ENCODE peak calls at places on chromosomes 3 and 15, in five cellular contexts. K is stimulated activated CD8-positive, alpha-beta memory T cell treated with anti-CD3 and anti-CD28 coated beads, Interleukin-15, amount 100 ng/mL, for 1 hour; N is foreskin fibroblast; D is smooth muscle cell of the brain vasculature; Z is activated CD8-positive, alpha-beta memory T cell treated with anti-CD3 and anti-CD28 coated beads for 1 hour. G is an unnamed sample.

GRCh38 chr15:99142562-99142961 is 37.7 kb downstream of the SYNM start:
- DNase-seq in K (no peak), N (no peak), D (no peak), Z (no peak), G (no peak)

GRCh38 chr15:99555089-99555488 is 10.7 kb upstream of the MEF2A start:
- DNase-seq in K (no peak), N (peak), D (no peak), Z (no peak), G (no peak)

GRCh38 chr3:105580551-105580950 is 213.8 kb downstream of the ALCAM start:
- DNase-seq in K (no peak), N (no peak), D (no peak), Z (no peak), G (no peak)

GRCh38 chr15:93308026-93308670 is 219.1 kb upstream of the RGMA start:
- DNase-seq in K (no peak), N (no peak), D (no peak), Z (no peak), G (no peak)

GRCh38 chr3:39460677-39461076 is 6.8 kb upstream of the MOBP start:
- DNase-seq in K (no peak), N (no peak), D (no peak), Z (no peak), G (no peak)

GRCh38 chr3:27326211-27326948 is 42.8 kb downstream of the NEK10 start:
- DNase-seq in K (no peak), N (peak), D (peak), Z (no peak), G (no peak)

GRCh38 chr3:180063783-180064182 is 27.0 kb upstream of the PEX5L start:
- DNase-seq in K (no peak), N (no peak), D (no peak), Z (no peak), G (no peak)

GRCh38 chr15:25136119-25136518 is 181.3 kb downstream of the SNRPN start:
- DNase-seq in K (no peak), N (peak), D (no peak), Z (no peak), G (no peak)

GRCh38 chr15:71485094-71485693 is 325.2 kb upstream of the NR2E3 start:
- DNase-seq in K (no peak), N (no peak), D (no peak), Z (no peak), G (no peak)

GRCh38 chr15:74156018-74156417 is 17.5 kb upstream of the ISLR start:
- DNase-seq in K (no peak), N (no peak), D (no peak), Z (no peak), G (no peak)

GRCh38 chr3:184568918-184569829 is 7.6 kb downstream of the EPHB3 start:
- DNase-seq in K (no peak), N (peak), D (peak), Z (no peak), G (no peak)

GRCh38 chr15:38714309-38715072 is 149.9 kb upstream of the RASGRP1 start:
- DNase-seq in K (no peak), N (peak), D (peak), Z (no peak), G (no peak)

GRCh38 chr3:115062009-115062408 is 85.1 kb downstream of the ZBTB20 start:
- DNase-seq in K (no peak), N (peak), D (no peak), Z (no peak), G (no peak)

GRCh38 chr3:152307829-152308474 is 39.2 kb downstream of the MBNL1 start:
- DNase-seq in K (no peak), N (no peak), D (no peak), Z (no peak), G (no peak)

GRCh38 chr15:58924326-58924725 is 9.2 kb downstream of the SLTM start:
- DNase-seq in K (no peak), N (peak), D (no peak), Z (no peak), G (no peak)

GRCh38 chr15:71349736-71350515 is 234.7 kb downstream of the THSD4 start:
- DNase-seq in K (no peak), N (no peak), D (no peak), Z (no peak), G (no peak)

GRCh38 chr3:124650798-124651197 is 79.5 kb upstream of the UMPS start:
- DNase-seq in K (no peak), N (no peak), D (no peak), Z (no peak), G (no peak)

GRCh38 chr3:144031938-144032337 is 60.3 kb downstream of the DIPK2A start:
- DNase-seq in K (no peak), N (peak), D (no peak), Z (no peak), G (no peak)

GRCh38 chr3:111691293-111691909 is 96.3 kb upstream of the ZBED2 start:
- DNase-seq in K (no peak), N (peak), D (peak), Z (no peak), G (no peak)

GRCh38 chr3:184042617-184043016 is 10.2 kb upstream of the HTR3C start:
- DNase-seq in K (no peak), N (no peak), D (no peak), Z (no peak), G (no peak)

GRCh38 chr3:143122089-143122430 is 2.5 kb downstream of the CHST2 start:
- DNase-seq in K (no peak), N (no peak), D (no peak), Z (no peak), G (no peak)

GRCh38 chr3:119800844-119801243 is 18.9 kb downstream of the NR1I2 start:
- DNase-seq in K (no peak), N (no peak), D (no peak), Z (no peak), G (no peak)

GRCh38 chr3:192060160-192060783 is 599.3 kb downstream of the PYDC2 start:
- DNase-seq in K (no peak), N (no peak), D (no peak), Z (no peak), G (no peak)

GRCh38 chr3:185852562-185853135 is 27.8 kb upstream of the IGF2BP2 start:
- DNase-seq in K (no peak), N (no peak), D (peak), Z (no peak), G (no peak)

GRCh38 chr3:133374706-133375105 is 25.1 kb upstream of the BFSP2 start:
- DNase-seq in K (no peak), N (no peak), D (no peak), Z (no peak), G (no peak)

GRCh38 chr15:51341366-51342248 is at the start of gene GLDN:
- DNase-seq in K (no peak), N (peak), D (no peak), Z (no peak), G (no peak)

GRCh38 chr3:140022061-140022781 is 87.2 kb downstream of the CLSTN2 start:
- DNase-seq in K (no peak), N (no peak), D (peak), Z (no peak), G (no peak)

GRCh38 chr3:113552851-113553250 is 20.5 kb downstream of the SIDT1 start:
- DNase-seq in K (no peak), N (no peak), D (no peak), Z (no peak), G (no peak)

GRCh38 chr3:107013606-107014005 is 363.6 kb upstream of the CCDC54 start:
- DNase-seq in K (no peak), N (peak), D (no peak), Z (no peak), G (no peak)

GRCh38 chr15:88241060-88241459 is 15.5 kb downstream of the NTRK3 start:
- DNase-seq in K (no peak), N (no peak), D (no peak), Z (no peak), G (no peak)

GRCh38 chr3:119856695-119857094 is 74.8 kb downstream of the NR1I2 start:
- DNase-seq in K (no peak), N (no peak), D (no peak), Z (no peak), G (no peak)

GRCh38 chr3:101065962-101066361 is 72.7 kb upstream of the ABI3BP start:
- DNase-seq in K (no peak), N (peak), D (peak), Z (no peak), G (no peak)

GRCh38 chr3:38662544-38662943 is 13.1 kb upstream of the SCN5A start:
- DNase-seq in K (no peak), N (peak), D (no peak), Z (no peak), G (no peak)

GRCh38 chr3:127711021-127711420 is 38.3 kb downstream of the ABTB1 start:
- DNase-seq in K (no peak), N (no peak), D (no peak), Z (no peak), G (no peak)